ENCODE peak calls at places on chromosomes 2 and 18, in five cellular contexts. F, P, X, K and D are unnamed samples.
A peak's percentile ranks its signal among the peaks of the same experiment; 100 is the strongest.

GRCh38 chr2:8872821-8873432 is 35.5 kb upstream of the KIDINS220 start:
- DNase-seq in F (peak; percentile 36), P (no peak), X (no peak), K (peak; percentile 79), D (peak; percentile 71)

GRCh38 chr2:20227894-20228505 is 3.1 kb upstream of the SDC1 start:
- DNase-seq in F (no peak), P (no peak), X (no peak), K (no peak), D (no peak)

GRCh38 chr2:98664323-98664722 is 55.9 kb downstream of the UNC50 start:
- DNase-seq in F (no peak), P (no peak), X (no peak), K (peak; percentile 3), D (no peak)

GRCh38 chr2:226578879-226579278 is 220.7 kb downstream of the IRS1 start:
- DNase-seq in F (no peak), P (no peak), X (no peak), K (peak; percentile 65), D (peak; percentile 60)

GRCh38 chr18:32677578-32677977 is 95.2 kb downstream of the KLHL14 start:
- DNase-seq in F (no peak), P (no peak), X (no peak), K (no peak), D (no peak)

GRCh38 chr18:61929881-61930640 is 37.3 kb upstream of the RNF152 start:
- DNase-seq in F (no peak), P (no peak), X (no peak), K (no peak), D (no peak)

GRCh38 chr2:11370377-11371098 is 26.1 kb upstream of the ROCK2 start:
- DNase-seq in F (no peak), P (no peak), X (peak; percentile 65), K (no peak), D (no peak)

GRCh38 chr2:223884399-223884798 is 47.0 kb upstream of the AP1S3 start:
- DNase-seq in F (no peak), P (no peak), X (no peak), K (no peak), D (no peak)

GRCh38 chr2:5690718-5691658 is 1.2 kb upstream of the SOX11 start:
- DNase-seq in F (no peak), P (no peak), X (no peak), K (peak; percentile 63), D (peak; percentile 91)

GRCh38 chr2:132937629-132938028 is 267.6 kb upstream of the LYPD1 start:
- DNase-seq in F (no peak), P (no peak), X (no peak), K (peak; percentile 54), D (no peak)

GRCh38 chr2:169086893-169087467 is 17.6 kb downstream of the DHRS9 start:
- DNase-seq in F (no peak), P (no peak), X (no peak), K (no peak), D (no peak)

GRCh38 chr2:86807462-86808275 is 17.0 kb upstream of the CD8A start:
- DNase-seq in F (no peak), P (no peak), X (peak; percentile 31), K (peak; percentile 22), D (peak; percentile 38)

GRCh38 chr2:44769349-44770005 is 172.0 kb upstream of the SIX3 start:
- DNase-seq in F (no peak), P (no peak), X (no peak), K (no peak), D (no peak)

GRCh38 chr2:114027437-114027836 is 137.5 kb downstream of the ACTR3 start:
- DNase-seq in F (no peak), P (no peak), X (no peak), K (no peak), D (no peak)

GRCh38 chr2:114020668-114021067 is 130.8 kb downstream of the ACTR3 start:
- DNase-seq in F (no peak), P (no peak), X (no peak), K (no peak), D (no peak)

GRCh38 chr2:114022360-114023085 is 132.6 kb downstream of the ACTR3 start:
- DNase-seq in F (no peak), P (no peak), X (no peak), K (peak; percentile 76), D (peak; percentile 18)

DNA sequence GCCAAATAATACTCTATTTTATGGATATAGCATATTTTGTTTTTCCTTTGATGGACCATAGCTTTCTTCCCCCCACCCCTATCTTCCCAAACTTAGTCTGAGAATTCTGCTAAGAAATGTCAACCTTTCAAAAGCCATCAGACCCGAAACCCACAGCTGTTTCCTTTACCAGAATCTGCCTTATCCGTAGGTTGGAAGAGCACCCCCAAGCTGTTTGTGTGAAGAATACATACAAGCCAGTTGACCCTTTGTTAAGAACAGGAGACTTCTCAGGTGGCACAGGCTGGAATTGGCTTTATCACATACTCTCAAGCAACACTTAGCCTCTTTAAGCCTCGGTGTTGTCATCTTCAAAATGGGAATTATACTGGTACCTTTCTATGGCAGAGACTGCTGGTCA is 135.1 kb downstream of the ACTR3 start:
- DNase-seq in F (no peak), P (no peak), X (no peak), K (no peak), D (no peak)
- TF ChIP-seq CTCF in F (no peak), P (no peak), X (no peak), K (no peak), D (no peak)

DNA sequence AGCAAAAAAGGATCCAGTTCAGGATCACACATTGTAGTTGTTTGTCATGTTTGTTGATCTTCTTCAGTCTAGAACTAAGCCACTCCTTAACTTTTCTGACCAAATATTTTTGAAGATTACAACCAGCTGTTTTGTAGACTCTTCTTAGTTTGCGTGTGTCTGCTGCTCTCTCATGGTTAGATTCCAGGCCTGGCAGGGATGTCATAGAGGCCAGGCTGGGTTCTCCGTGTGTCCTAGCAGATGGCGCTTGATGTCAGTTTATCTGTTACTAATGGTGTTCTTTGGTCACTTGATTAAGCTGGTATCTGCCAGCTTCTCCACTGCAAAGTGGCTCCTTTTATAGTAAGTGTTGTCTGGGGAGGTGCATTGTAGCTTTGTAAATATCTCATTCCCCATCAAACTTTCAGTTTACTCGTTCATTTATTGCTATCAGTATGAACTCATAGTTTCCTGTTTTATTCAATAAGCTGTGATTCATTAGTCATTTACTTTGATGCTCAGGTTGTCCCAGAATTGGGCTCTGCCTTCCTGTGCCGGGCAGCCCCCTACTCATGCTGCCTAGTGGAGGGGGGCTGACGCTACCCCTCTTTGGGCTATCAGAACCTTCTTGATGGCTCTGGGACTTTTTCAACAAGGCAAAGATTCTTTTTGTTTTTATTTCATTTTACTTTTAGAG is 42.1 kb downstream of the GRHL1 start:
- DNase-seq in F (no peak), P (no peak), X (no peak), K (no peak), D (no peak)
- TF ChIP-seq CTCF in F (no peak), P (no peak), X (no peak), K (no peak), D (no peak)

DNA sequence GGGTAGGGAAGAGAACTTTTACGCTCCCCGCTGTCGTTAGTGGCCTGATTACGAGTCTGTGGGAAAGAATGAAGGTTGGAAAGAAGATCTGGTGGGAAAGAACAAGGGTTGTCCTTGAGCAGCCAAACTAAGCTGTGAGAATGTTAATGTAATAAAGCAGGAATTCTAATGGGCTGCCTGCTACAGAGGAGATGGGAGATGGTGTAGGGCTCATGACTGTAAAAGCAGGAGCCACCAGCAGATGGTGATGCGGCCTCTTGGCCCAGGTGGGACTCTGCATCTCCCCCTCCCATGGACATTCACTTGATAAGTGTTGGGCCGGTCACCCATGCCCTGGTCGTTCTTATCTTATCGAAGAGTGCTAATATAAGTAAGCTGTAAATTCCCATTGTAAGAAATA is 150.0 kb downstream of the NEDD4L start:
- DNase-seq in F (peak; percentile 14), P (no peak), X (peak; percentile 54), K (no peak), D (no peak)
- TF ChIP-seq CTCF in F (peak; percentile 63), P (peak; percentile 45), X (peak; percentile 53), K (peak; percentile 21), D (peak; percentile 31)

GRCh38 chr2:117967981-117968723 is 45.7 kb downstream of the CCDC93 start:
- DNase-seq in F (no peak), P (no peak), X (no peak), K (peak; percentile 15), D (no peak)

GRCh38 chr2:117973498-117974082 is 40.3 kb downstream of the CCDC93 start:
- DNase-seq in F (no peak), P (no peak), X (no peak), K (no peak), D (no peak)

GRCh38 chr2:117968724-117969121 is 45.1 kb downstream of the CCDC93 start:
- DNase-seq in F (no peak), P (no peak), X (no peak), K (no peak), D (no peak)

GRCh38 chr2:117976581-117976980 is 37.3 kb downstream of the CCDC93 start:
- DNase-seq in F (no peak), P (no peak), X (no peak), K (no peak), D (no peak)

GRCh38 chr2:117972466-117973123 is 41.3 kb downstream of the CCDC93 start:
- DNase-seq in F (no peak), P (no peak), X (no peak), K (no peak), D (no peak)
- TF ChIP-seq CTCF in F (no peak), P (no peak), X (no peak), K (no peak), D (peak; percentile 31)

DNA sequence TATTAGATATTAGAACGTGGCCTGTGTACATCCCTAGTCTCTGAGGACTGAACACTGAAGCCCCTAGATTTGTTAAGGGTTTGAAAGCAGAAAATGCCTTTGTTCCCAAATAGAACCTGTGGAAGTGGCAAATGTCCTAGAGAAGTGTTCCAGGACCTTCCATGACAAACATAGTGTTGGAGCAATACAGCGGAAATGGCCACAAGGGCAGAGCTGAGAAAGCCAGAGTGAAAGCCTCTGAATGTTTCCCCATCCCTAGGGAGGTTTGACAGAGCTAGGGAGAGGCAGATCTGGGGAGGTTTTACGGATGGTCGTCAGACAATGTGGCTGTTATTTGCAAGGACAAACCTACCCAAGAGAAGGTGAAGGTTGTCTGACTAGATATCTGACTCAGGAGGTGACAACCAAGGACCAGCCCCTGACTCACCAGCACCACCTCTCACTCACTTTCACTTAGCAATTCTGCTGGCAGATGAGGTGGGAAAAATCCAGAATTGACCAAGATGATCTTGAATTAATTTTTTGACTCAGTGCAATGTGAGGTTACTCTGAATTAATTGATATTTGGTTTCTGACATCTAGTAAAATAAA is 24.1 kb downstream of the RBM43 start:
- DNase-seq in F (no peak), P (no peak), X (no peak), K (no peak), D (no peak)
- TF ChIP-seq CTCF in F (peak; percentile 5), P (no peak), X (no peak), K (no peak), D (no peak)

DNA sequence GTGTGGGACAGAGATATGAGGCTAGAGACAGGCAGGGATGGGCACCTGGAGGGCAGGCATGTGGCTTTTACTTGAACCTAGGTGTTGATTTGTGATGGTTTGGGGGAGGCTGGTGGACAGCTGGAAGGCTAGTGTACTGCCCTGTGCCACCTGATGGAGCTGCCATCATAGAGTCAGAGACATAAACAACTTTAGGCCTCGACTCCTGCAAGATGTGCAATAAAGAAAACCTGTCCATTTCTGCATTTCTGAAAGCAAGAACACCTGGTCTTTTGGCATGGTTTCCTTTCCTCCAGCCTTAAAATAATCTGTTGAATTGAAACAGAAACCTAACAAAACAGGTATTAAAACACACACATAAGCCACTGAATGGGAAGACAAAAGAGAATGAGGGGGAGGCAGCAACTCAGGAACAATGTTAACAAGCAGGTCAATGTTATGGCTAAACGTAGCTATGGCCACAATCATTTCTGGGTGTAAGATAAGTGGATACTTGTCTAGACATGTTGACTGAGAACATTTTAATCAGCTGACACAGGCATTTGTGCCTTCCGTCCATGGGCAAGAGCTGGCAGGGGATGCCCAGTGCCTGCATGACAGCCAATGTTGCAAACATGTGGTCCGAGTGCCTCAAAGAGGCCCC is 87.8 kb downstream of the KCTD1 start:
- DNase-seq in F (no peak), P (no peak), X (no peak), K (no peak), D (peak; percentile 78)
- TF ChIP-seq CTCF in F (no peak), P (no peak), X (no peak), K (no peak), D (no peak)

GRCh38 chr2:14831458-14831857 is 198.9 kb downstream of the LRATD1 start:
- DNase-seq in F (no peak), P (no peak), X (no peak), K (peak; percentile 11), D (no peak)
- TF ChIP-seq CTCF in F (no peak), P (no peak), X (peak; percentile 22), K (peak; percentile 11), D (no peak)